ENCODE peak calls at places on chromosome 15, in eight cellular contexts. T, E, K, P, Z, S, J and R are unnamed samples.

GRCh38 chr15:89784686-89784960 is 8.5 kb downstream of the MESP2 start:
- DNase-seq in T (no peak), E (no peak), K (no peak), P (no peak), Z (no peak), S (no peak), J (no peak), R (no peak)

GRCh38 chr15:71151061-71151460 is 35.8 kb downstream of the THSD4 start:
- DNase-seq in T (peak), E (no peak), K (no peak), P (no peak), Z (no peak), S (no peak), J (no peak), R (no peak)

GRCh38 chr15:52788099-52788986 is 1.8 kb downstream of the ONECUT1 start:
- DNase-seq in T (no peak), E (no peak), K (no peak), P (no peak), Z (no peak), S (no peak), J (no peak), R (peak)

GRCh38 chr15:69253156-69253555 is 45.6 kb upstream of the PAQR5 start:
- DNase-seq in T (no peak), E (no peak), K (no peak), P (no peak), Z (peak), S (no peak), J (peak), R (peak)

GRCh38 chr15:75065467-75065850 is 42.1 kb downstream of the PPCDC start:
- DNase-seq in T (no peak), E (no peak), K (no peak), P (no peak), Z (no peak), S (no peak), J (no peak), R (no peak)

GRCh38 chr15:38991701-38992100 is 427.1 kb upstream of the RASGRP1 start:
- DNase-seq in T (no peak), E (no peak), K (no peak), P (no peak), Z (no peak), S (no peak), J (no peak), R (no peak)

GRCh38 chr15:74411686-74412085 is 22.1 kb downstream of the SEMA7A start:
- DNase-seq in T (no peak), E (no peak), K (no peak), P (no peak), Z (no peak), S (no peak), J (no peak), R (no peak)

GRCh38 chr15:63945005-63945788 is 101.1 kb downstream of the DAPK2 start:
- DNase-seq in T (peak), E (peak), K (peak), P (peak), Z (peak), S (peak), J (peak), R (peak)

GRCh38 chr15:30903497-30904187 is at the start of gene FAN1:
- DNase-seq in T (peak), E (peak), K (peak), P (peak), Z (peak), S (peak), J (peak), R (peak)

GRCh38 chr15:31325432-31325975 is 1.1 kb upstream of the KLF13 start:
- DNase-seq in T (no peak), E (no peak), K (no peak), P (peak), Z (no peak), S (peak), J (no peak), R (peak)

GRCh38 chr15:50458301-50458700 is 34.1 kb downstream of the USP8 start:
- DNase-seq in T (no peak), E (no peak), K (no peak), P (no peak), Z (no peak), S (no peak), J (peak), R (no peak)

GRCh38 chr15:28994830-28995180 is 109.0 kb downstream of the APBA2 start:
- DNase-seq in T (no peak), E (no peak), K (no peak), P (no peak), Z (no peak), S (no peak), J (no peak), R (no peak)

GRCh38 chr15:74176262-74177208 is 3.0 kb downstream of the ISLR start:
- DNase-seq in T (peak), E (no peak), K (no peak), P (no peak), Z (no peak), S (no peak), J (no peak), R (no peak)

GRCh38 chr15:58501006-58501405 is 69.2 kb downstream of the LIPC start:
- DNase-seq in T (no peak), E (no peak), K (no peak), P (no peak), Z (no peak), S (no peak), J (no peak), R (no peak)

GRCh38 chr15:63050737-63051700 is 8.5 kb downstream of the TPM1 start:
- DNase-seq in T (no peak), E (no peak), K (peak), P (no peak), Z (peak), S (no peak), J (no peak), R (no peak)

GRCh38 chr15:38726187-38726586 is 161.6 kb upstream of the RASGRP1 start:
- DNase-seq in T (no peak), E (no peak), K (no peak), P (no peak), Z (no peak), S (no peak), J (no peak), R (no peak)

GRCh38 chr15:97522362-97522761 is 438.1 kb upstream of the ARRDC4 start:
- DNase-seq in T (no peak), E (no peak), K (no peak), P (no peak), Z (no peak), S (no peak), J (no peak), R (no peak)

GRCh38 chr15:31499236-31499952 is 172.8 kb downstream of the KLF13 start:
- DNase-seq in T (no peak), E (no peak), K (no peak), P (no peak), Z (no peak), S (no peak), J (no peak), R (no peak)

GRCh38 chr15:45134682-45135604 is 5.1 kb downstream of the DUOX1 start:
- DNase-seq in T (no peak), E (no peak), K (no peak), P (no peak), Z (no peak), S (no peak), J (no peak), R (no peak)

GRCh38 chr15:23566070-23567050 is 886 bp downstream of the MKRN3 start:
- DNase-seq in T (peak), E (no peak), K (peak), P (peak), Z (peak), S (peak), J (no peak), R (no peak)

GRCh38 chr15:66211670-66212455 is 41.7 kb downstream of the MEGF11 start:
- DNase-seq in T (no peak), E (no peak), K (no peak), P (no peak), Z (no peak), S (no peak), J (no peak), R (no peak)

GRCh38 chr15:70486451-70487379 is 276.6 kb downstream of the UACA start:
- DNase-seq in T (no peak), E (no peak), K (no peak), P (peak), Z (no peak), S (no peak), J (peak), R (no peak)

GRCh38 chr15:66131831-66132230 is 121.7 kb downstream of the MEGF11 start:
- DNase-seq in T (no peak), E (no peak), K (peak), P (no peak), Z (no peak), S (no peak), J (no peak), R (peak)

GRCh38 chr15:100987143-100987542 is 68.0 kb downstream of the LRRK1 start:
- DNase-seq in T (no peak), E (no peak), K (no peak), P (no peak), Z (no peak), S (no peak), J (no peak), R (peak)

GRCh38 chr15:58908550-58909309 is 24.7 kb downstream of the SLTM start:
- DNase-seq in T (no peak), E (no peak), K (no peak), P (no peak), Z (no peak), S (no peak), J (no peak), R (no peak)

GRCh38 chr15:29438714-29439076 is 169.1 kb upstream of the NSMCE3 start:
- DNase-seq in T (no peak), E (no peak), K (peak), P (no peak), Z (no peak), S (no peak), J (no peak), R (peak)